ENCODE peak calls at places on chromosomes 2 and 18, in nine cellular contexts. W is posterior cingulate gyrus, P is A549, S is activated T-cell treated with anti-CD3 and anti-CD28 coated beads for 1 hour, N is NCI-H226, V is GM12892, O is D341Med, E is GM04504, Y is HTR-8/SVneo. U is an unnamed sample.

GRCh38 chr18:51762373-51762772 is 564.9 kb upstream of the MEX3C start:
- DNase-seq in W (no peak), N (no peak), P (no peak), E (no peak), V (no peak), S (no peak), O (no peak), Y (no peak), U (no peak)

GRCh38 chr2:169867579-169867978 is 40.3 kb downstream of the UBR3 start:
- DNase-seq in P (no peak), V (no peak), Y (no peak), S (no peak), N (no peak), E (no peak), W (no peak), O (no peak), U (no peak)

GRCh38 chr18:6219116-6219717 is 195.5 kb downstream of the L3MBTL4 start:
- DNase-seq in O (peak), N (peak), P (peak), S (no peak), V (no peak), Y (peak), W (no peak), E (peak), U (no peak)

GRCh38 chr2:188078544-188078943 is 213.1 kb upstream of the GULP1 start:
- DNase-seq in E (no peak), W (no peak), S (no peak), O (no peak), N (no peak), P (no peak), V (no peak), Y (no peak), U (no peak)

GRCh38 chr2:36163520-36164239 is 191.9 kb upstream of the CRIM1 start:
- DNase-seq in Y (no peak), E (no peak), W (no peak), O (no peak), P (no peak), N (no peak), S (no peak), V (no peak), U (no peak)

GRCh38 chr2:62320657-62321357 is 124.9 kb downstream of the B3GNT2 start:
- DNase-seq in S (no peak), N (no peak), P (no peak), W (no peak), E (no peak), Y (no peak), O (no peak), V (no peak), U (no peak)

GRCh38 chr2:112958428-112959108 is 19.2 kb upstream of the IL36G start:
- DNase-seq in W (no peak), O (peak), P (peak), S (no peak), Y (peak), V (peak), E (peak), N (no peak), U (no peak)

GRCh38 chr18:47747260-47747795 is 183.1 kb downstream of the SMAD2 start:
- DNase-seq in V (no peak), W (no peak), Y (no peak), S (no peak), N (no peak), E (no peak), P (no peak), O (peak), U (no peak)

GRCh38 chr2:37820471-37820991 is 104.6 kb upstream of the RMDN2 start:
- DNase-seq in W (no peak), V (no peak), O (no peak), P (no peak), Y (no peak), N (no peak), S (no peak), E (no peak), U (no peak)

GRCh38 chr2:41933035-41933429 is 114.8 kb upstream of the PKDCC start:
- DNase-seq in O (no peak), S (no peak), V (no peak), W (no peak), N (no peak), E (no peak), Y (no peak), P (no peak), U (no peak)

GRCh38 chr2:58974881-58975280 is 733.8 kb upstream of the FANCL start:
- DNase-seq in V (no peak), P (no peak), W (no peak), Y (no peak), S (no peak), N (no peak), E (no peak), O (no peak), U (no peak)

GRCh38 chr2:215354771-215355695 is 43.2 kb downstream of the ATIC start:
- DNase-seq in O (no peak), V (no peak), W (no peak), Y (no peak), S (no peak), N (no peak), E (no peak), P (no peak), U (no peak)

U was measured in natural killer cell.